ENCODE peak calls at places on chromosomes 11 and 22, in ten cellular contexts. N is neural progenitor cell, Y is dorsolateral prefrontal cortex, B is heart right ventricle, Z is body of pancreas, I is A549, M is IMR-90, J is pancreas, A is cardiac muscle cell, K is endodermal cell. P is an unnamed sample.

GRCh38 chr22:26367402-26368245 is 61.4 kb upstream of the ASPHD2 start:
- DNase-seq in N (peak), Y (no peak), B (no peak), Z (peak), I (peak), M (peak), J (peak), A (peak), K (peak), P (no peak)

GRCh38 chr11:67312187-67313021 is 9.1 kb downstream of the SSH3 start:
- DNase-seq in N (no peak), Y (no peak), B (no peak), Z (no peak), I (no peak), M (no peak), J (peak), A (no peak), K (no peak), P (no peak)

GRCh38 chr11:57778318-57779037 is 16.9 kb downstream of the CTNND1 start:
- DNase-seq in N (peak), Y (peak), B (peak), Z (peak), I (peak), M (peak), J (peak), A (peak), K (peak), P (peak)

GRCh38 chr11:95544095-95544795 is 245.3 kb downstream of the FAM76B start:
- DNase-seq in N (no peak), Y (no peak), B (no peak), Z (no peak), I (no peak), M (peak), J (no peak), A (no peak), K (no peak), P (no peak)

GRCh38 chr11:72081856-72082255 is 1.2 kb downstream of the LRRC51 start:
- DNase-seq in N (no peak), Y (no peak), B (no peak), Z (no peak), I (no peak), M (no peak), J (no peak), A (no peak), K (no peak), P (no peak)

GRCh38 chr11:78870655-78871054 is 296.0 kb upstream of the NARS2 start:
- DNase-seq in N (no peak), Y (no peak), B (no peak), Z (no peak), I (no peak), M (no peak), J (no peak), A (no peak), K (no peak), P (no peak)

GRCh38 chr11:131491503-131491902 is 121.1 kb downstream of the NTM start:
- DNase-seq in N (no peak), Y (no peak), B (no peak), Z (no peak), I (no peak), M (peak), J (no peak), A (no peak), K (no peak), P (no peak)

GRCh38 chr11:103499710-103500340 is 390.6 kb downstream of the DYNC2H1 start:
- DNase-seq in N (no peak), Y (no peak), B (no peak), Z (no peak), I (no peak), M (peak), J (no peak), A (no peak), K (no peak), P (no peak)

GRCh38 chr11:76752321-76753175 is 30.6 kb upstream of the TSKU start:
- DNase-seq in N (no peak), Y (no peak), B (peak), Z (peak), I (no peak), M (peak), J (no peak), A (no peak), K (peak), P (no peak)

GRCh38 chr22:41564563-41564962 is 3.8 kb downstream of the CSDC2 start:
- DNase-seq in N (no peak), Y (no peak), B (no peak), Z (no peak), I (no peak), M (peak), J (no peak), A (no peak), K (no peak), P (no peak)

DNA sequence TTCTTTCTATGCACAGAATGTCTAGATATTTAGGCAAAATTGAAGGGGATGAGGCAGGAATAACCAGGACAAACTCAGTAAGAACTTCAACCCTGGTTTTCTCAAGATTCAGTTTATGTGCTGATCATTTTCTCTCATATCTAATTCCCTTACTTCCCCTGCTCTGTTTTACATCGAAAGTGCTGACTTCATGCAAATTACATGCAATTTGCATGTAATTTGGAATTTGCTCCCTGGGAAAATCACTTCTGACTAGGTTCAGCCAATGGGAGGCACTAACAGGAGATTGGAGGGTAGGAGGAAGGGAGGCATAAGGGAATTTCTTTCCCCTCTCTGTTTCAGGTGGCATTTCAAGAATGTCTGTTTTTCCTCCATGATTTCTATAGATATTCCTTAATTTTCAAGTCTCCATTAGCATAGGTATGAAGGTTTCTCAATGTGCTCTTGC is 363.3 kb upstream of the CCDC90B start:
- DNase-seq in N (no peak), Y (no peak), B (no peak), Z (no peak), I (no peak), M (no peak), J (no peak), A (no peak), K (no peak), P (no peak)
- H3K27ac ChIP-seq in N (no peak), Y (no peak), B (no peak), Z (no peak), I (no peak), M (no peak), J (no peak), A (no peak), K (no peak), P (no peak)

GRCh38 chr11:60993611-60994010 is 22.1 kb downstream of the CD6 start:
- DNase-seq in N (no peak), Y (no peak), B (no peak), Z (no peak), I (no peak), M (no peak), J (no peak), A (no peak), K (no peak), P (no peak)

GRCh38 chr11:60992842-60993409 is 21.4 kb downstream of the CD6 start:
- DNase-seq in N (no peak), Y (peak), B (no peak), Z (no peak), I (no peak), M (no peak), J (no peak), A (peak), K (peak), P (no peak)

GRCh38 chr11:60991457-60991856 is 20.0 kb downstream of the CD6 start:
- DNase-seq in N (no peak), Y (peak), B (no peak), Z (no peak), I (no peak), M (no peak), J (no peak), A (no peak), K (no peak), P (no peak)

GRCh38 chr11:60995798-60996197 is 24.3 kb downstream of the CD6 start:
- DNase-seq in N (no peak), Y (no peak), B (no peak), Z (no peak), I (no peak), M (no peak), J (no peak), A (no peak), K (no peak), P (no peak)

GRCh38 chr11:60994450-60995135 is 23.1 kb downstream of the CD6 start:
- DNase-seq in N (no peak), Y (no peak), B (no peak), Z (peak), I (no peak), M (no peak), J (no peak), A (peak), K (no peak), P (no peak)
- H3K27ac ChIP-seq in N (no peak), Y (no peak), B (no peak), Z (peak), I (no peak), M (no peak), J (no peak), A (no peak), K (no peak), P (no peak)

DNA sequence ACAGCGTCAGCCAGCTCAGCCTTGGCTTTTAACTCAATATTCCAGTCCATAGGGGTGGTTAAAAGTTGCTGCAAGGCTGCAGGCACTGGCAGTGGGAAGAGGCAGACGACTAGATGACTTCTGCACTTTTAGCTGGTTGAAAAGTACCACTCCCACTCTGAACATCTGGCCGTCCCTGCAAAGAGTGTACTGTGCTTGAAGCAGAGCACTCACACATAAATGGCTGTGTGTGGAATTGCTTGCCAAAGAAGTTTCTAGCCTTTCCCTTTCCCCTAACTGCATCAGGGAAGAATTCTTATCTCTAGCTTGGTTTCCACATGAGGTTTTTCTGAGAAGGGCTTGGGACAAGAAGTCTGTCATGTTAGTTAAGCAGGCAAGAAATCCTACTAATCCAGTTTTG is 5.1 kb upstream of the PHLDB1 start:
- DNase-seq in N (no peak), Y (peak), B (peak), Z (no peak), I (no peak), M (no peak), J (no peak), A (no peak), K (no peak), P (no peak)
- H3K27ac ChIP-seq in N (no peak), Y (peak), B (peak), Z (no peak), I (no peak), M (no peak), J (no peak), A (no peak), K (no peak), P (no peak)

GRCh38 chr11:406796-407650 is 7.8 kb downstream of the SIGIRR start:
- DNase-seq in N (peak), Y (no peak), B (peak), Z (peak), I (peak), M (peak), J (peak), A (peak), K (peak), P (no peak)
- H3K27ac ChIP-seq in N (no peak), Y (peak), B (peak), Z (peak), I (peak), M (peak), J (peak), A (no peak), K (no peak), P (no peak)

P was measured in caudate nucleus.